ENCODE peak calls at places on chromosome 11, in seven cellular contexts. B is iris pigment epithelial cell, H is colonic mucosa, E is T-helper 1 cell, G is hippocampal formation, R is Right ventricle myocardium superior, N is left colon. O is an unnamed sample.
A peak's percentile ranks its signal among the peaks of the same experiment; 100 is the strongest.

GRCh38 chr11:31958086-31958735 is 132.7 kb upstream of the RCN1 start:
- DNase-seq in B (peak; percentile 50), H (peak; percentile 62), E (no peak), G (peak; percentile 37), R (peak; percentile 83), N (peak; percentile 78), O (peak; percentile 96)

GRCh38 chr11:93518081-93518480 is 25.1 kb downstream of the SMCO4 start:
- DNase-seq in B (no peak), H (no peak), E (no peak), G (no peak), R (no peak), N (no peak), O (no peak)

GRCh38 chr11:129436573-129436972 is 60.9 kb downstream of the BARX2 start:
- DNase-seq in B (no peak), H (no peak), E (no peak), G (no peak), R (no peak), N (no peak), O (no peak)

GRCh38 chr11:70661763-70662501 is 263.6 kb downstream of the CTTN start:
- DNase-seq in B (peak; percentile 9), H (no peak), E (no peak), G (peak; percentile 18), R (no peak), N (no peak), O (peak; percentile 77)

GRCh38 chr11:46075168-46075567 is 46.1 kb downstream of the PHF21A start:
- DNase-seq in B (peak; percentile 80), H (no peak), E (no peak), G (no peak), R (no peak), N (no peak), O (no peak)

GRCh38 chr11:44950036-44950624 is 553 bp downstream of the TP53I11 start:
- DNase-seq in B (no peak), H (peak; percentile 64), E (no peak), G (no peak), R (peak; percentile 60), N (peak; percentile 72), O (peak; percentile 85)

GRCh38 chr11:27209562-27210005 is 153.4 kb downstream of the CCDC34 start:
- DNase-seq in B (peak; percentile 94), H (peak; percentile 24), E (no peak), G (no peak), R (peak; percentile 60), N (no peak), O (peak; percentile 56)

GRCh38 chr11:14789879-14790484 is 102.0 kb downstream of the CYP2R1 start:
- DNase-seq in B (peak; percentile 17), H (no peak), E (no peak), G (no peak), R (no peak), N (no peak), O (no peak)

GRCh38 chr11:47715082-47715669 is at the start of gene AGBL2:
- DNase-seq in B (peak; percentile 66), H (peak; percentile 88), E (peak; percentile 65), G (peak; percentile 40), R (peak; percentile 88), N (peak; percentile 91), O (peak; percentile 91)

GRCh38 chr11:44600739-44601416 is 35.4 kb downstream of the CD82 start:
- DNase-seq in B (no peak), H (no peak), E (no peak), G (peak; percentile 15), R (no peak), N (no peak), O (no peak)

GRCh38 chr11:68206211-68206610 is 6.9 kb downstream of the KMT5B start:
- DNase-seq in B (peak; percentile 66), H (no peak), E (no peak), G (no peak), R (no peak), N (no peak), O (peak; percentile 65)

GRCh38 chr11:102733232-102733875 is 8.6 kb upstream of the MMP8 start:
- DNase-seq in B (peak; percentile 45), H (peak; percentile 82), E (no peak), G (no peak), R (peak; percentile 62), N (peak; percentile 75), O (peak; percentile 93)

GRCh38 chr11:70158201-70158600 is 44.9 kb upstream of the FADD start:
- DNase-seq in B (peak; percentile 30), H (no peak), E (no peak), G (no peak), R (no peak), N (peak; percentile 9), O (peak; percentile 91)

O was measured in endodermal cell.